ENCODE peak calls at places on chromosomes 13 and 19, in four cellular contexts. T, Q, S and R are unnamed samples.

GRCh38 chr19:8571006-8571411 is 6.2 kb downstream of the MYO1F start:
- DNase-seq in S (no peak), Q (peak; percentile 69), T (peak; percentile 29), R (no peak)

GRCh38 chr19:21699197-21699596 is 68.2 kb downstream of the ZNF100 start:
- DNase-seq in Q (no peak), S (no peak), T (no peak), R (no peak)

GRCh38 chr13:76992548-76993001 is 694 bp downstream of the CLN5 start:
- DNase-seq in S (peak; percentile 48), T (peak; percentile 16), Q (peak; percentile 17), R (no peak)

GRCh38 chr19:35495107-35496064 is 5.1 kb upstream of the KRTDAP start:
- DNase-seq in T (peak; percentile 57), Q (peak; percentile 81), S (peak; percentile 77), R (no peak)

GRCh38 chr19:8387688-8388611 is 2.2 kb upstream of the RAB11B start:
- DNase-seq in S (no peak), T (no peak), Q (peak; percentile 87), R (no peak)

GRCh38 chr19:19642506-19643157 is 825 bp downstream of the GMIP start:
- DNase-seq in S (peak; percentile 29), Q (no peak), T (no peak), R (no peak)

GRCh38 chr19:58204566-58204965 is 21.7 kb downstream of the ZNF274 start:
- DNase-seq in S (no peak), Q (no peak), T (no peak), R (peak; percentile 22)

GRCh38 chr13:24208314-24208713 is 47.8 kb downstream of the SPATA13 start:
- DNase-seq in Q (peak; percentile 46), S (no peak), T (no peak), R (no peak)

GRCh38 chr13:105363747-105364177 is 1171.7 kb downstream of the EFNB2 start:
- DNase-seq in Q (no peak), T (no peak), S (no peak), R (no peak)

GRCh38 chr13:40480915-40481525 is 185.4 kb downstream of the FOXO1 start:
- DNase-seq in Q (no peak), T (no peak), S (peak; percentile 92), R (no peak)

GRCh38 chr13:25699600-25699999 is 327.8 kb downstream of the ATP8A2 start:
- DNase-seq in S (no peak), Q (no peak), T (no peak), R (no peak)

GRCh38 chr19:40800997-40801377 is 2.0 kb downstream of the EGLN2 start:
- DNase-seq in Q (no peak), T (no peak), S (no peak), R (no peak)

GRCh38 chr13:25371608-25372274 is at the start of gene ATP8A2:
- DNase-seq in T (no peak), S (no peak), Q (no peak), R (no peak)

GRCh38 chr19:50728084-50728737 is 5.0 kb downstream of the CLEC11A start:
- DNase-seq in S (no peak), Q (no peak), T (peak; percentile 75), R (no peak)

GRCh38 chr19:54518844-54519243 is 16.2 kb downstream of the LAIR2 start:
- DNase-seq in Q (no peak), T (peak; percentile 8), S (no peak), R (no peak)

GRCh38 chr19:48490980-48491792 is 20.4 kb downstream of the LMTK3 start:
- DNase-seq in S (peak; percentile 80), T (no peak), Q (peak; percentile 73), R (no peak)

GRCh38 chr13:51681037-51681678 is 96.9 kb downstream of the WDFY2 start:
- DNase-seq in T (no peak), Q (peak; percentile 51), S (no peak), R (no peak)

GRCh38 chr13:100244431-100244830 is 155.5 kb downstream of the PCCA start:
- DNase-seq in Q (no peak), T (no peak), S (no peak), R (no peak)

GRCh38 chr19:47619763-47620162 is 10.8 kb downstream of the BICRA start:
- DNase-seq in S (no peak), T (no peak), Q (no peak), R (no peak)

GRCh38 chr13:23547000-23547590 is 23.1 kb upstream of the TNFRSF19 start:
- DNase-seq in Q (no peak), S (no peak), T (peak; percentile 53), R (no peak)

GRCh38 chr13:60612593-60612992 is 215.6 kb downstream of the TDRD3 start:
- DNase-seq in S (no peak), Q (no peak), T (no peak), R (no peak)

GRCh38 chr13:60981407-60981806 is 434.2 kb downstream of the PCDH20 start:
- DNase-seq in S (no peak), T (no peak), Q (no peak), R (no peak)

GRCh38 chr13:95498886-95499285 is 53.6 kb upstream of the CLDN10 start:
- DNase-seq in Q (no peak), S (no peak), T (no peak), R (no peak)

GRCh38 chr13:97222934-97223710 is 989 bp downstream of the MBNL2 start:
- DNase-seq in T (no peak), S (peak; percentile 5), Q (no peak), R (no peak)

GRCh38 chr13:75482070-75482819 is at the start of gene TBC1D4:
- DNase-seq in S (peak; percentile 91), T (peak; percentile 83), Q (peak; percentile 90), R (peak; percentile 89)

GRCh38 chr13:105579821-105580707 is 955.4 kb downstream of the EFNB2 start:
- DNase-seq in Q (no peak), T (no peak), S (no peak), R (no peak)

GRCh38 chr13:25494708-25495411 is 123.1 kb downstream of the ATP8A2 start:
- DNase-seq in Q (no peak), S (no peak), T (no peak), R (no peak)

GRCh38 chr13:100473087-100473486 is 115.5 kb downstream of the GGACT start:
- DNase-seq in T (no peak), S (no peak), Q (no peak), R (no peak)

GRCh38 chr13:40152145-40152544 is 496.7 kb downstream of the COG6 start:
- DNase-seq in T (peak; percentile 13), S (no peak), Q (peak; percentile 63), R (no peak)

GRCh38 chr13:68428292-68428691 is 1198.2 kb upstream of the PCDH9 start:
- DNase-seq in Q (no peak), T (no peak), S (no peak), R (no peak)

GRCh38 chr13:111511805-111512504 is 191.5 kb downstream of the TEX29 start:
- DNase-seq in Q (no peak), T (no peak), S (no peak), R (peak; percentile 65)

GRCh38 chr13:63910406-63910957 is 2494.8 kb upstream of the PCDH20 start:
- DNase-seq in Q (peak; percentile 12), T (no peak), S (no peak), R (no peak)

GRCh38 chr13:106156468-106156867 is 379.0 kb downstream of the EFNB2 start:
- DNase-seq in S (no peak), Q (peak; percentile 57), T (no peak), R (no peak)

GRCh38 chr19:30344446-30345425 is 27.4 kb upstream of the ZNF536 start:
- DNase-seq in S (no peak), T (no peak), Q (peak; percentile 23), R (no peak)

DNA sequence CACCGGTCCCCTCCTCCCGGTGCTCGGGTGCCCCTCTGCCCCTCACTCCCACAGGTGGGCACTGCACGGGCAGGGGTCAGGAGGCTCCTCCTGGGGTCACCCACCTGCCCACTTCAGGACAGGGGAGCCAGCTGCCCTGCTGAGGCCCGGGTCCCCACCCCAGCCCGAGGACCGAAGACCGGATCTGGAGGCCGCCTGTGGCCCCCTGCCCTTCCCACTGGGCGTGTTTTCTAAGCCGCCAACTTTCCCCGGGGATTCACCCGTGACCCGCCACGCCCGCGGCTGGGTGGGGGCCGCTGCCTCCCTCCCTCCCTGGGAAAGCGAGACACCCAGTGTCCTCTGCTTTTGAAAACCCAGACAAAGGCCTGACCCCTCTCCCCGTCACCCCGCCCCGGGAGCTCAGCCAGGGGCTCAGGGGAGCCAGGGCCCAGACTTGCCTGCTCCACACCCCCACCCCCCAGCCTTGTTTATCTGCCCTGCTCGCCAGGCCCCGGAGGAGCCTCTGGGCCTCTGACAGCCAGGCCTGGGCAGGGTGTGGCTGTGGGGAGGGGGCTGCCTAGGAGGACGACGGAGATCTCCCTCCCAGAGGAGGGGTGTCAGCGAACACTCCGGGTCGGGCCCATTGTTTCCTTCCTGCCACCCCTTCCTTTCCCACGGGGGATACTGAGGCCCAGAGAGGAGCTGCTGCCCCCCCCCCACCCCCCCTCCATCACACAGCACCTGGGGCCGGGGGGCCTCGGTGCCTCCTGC is 1.4 kb downstream of the PALM start:
- DNase-seq in T (peak; percentile 67), S (no peak), Q (no peak), R (no peak)
- H3K27ac ChIP-seq in T (peak overlapping the region; percentile 88), S (no peak overlapping the region), Q (no peak overlapping the region), R (peak overlapping the region; percentile 88)

GRCh38 chr19:15290149-15290548 is 42.2 kb downstream of the BRD4 start:
- DNase-seq in S (no peak), Q (no peak), T (no peak), R (no peak)
- H3K27ac ChIP-seq in S (peak overlapping the region; percentile 33), Q (no peak overlapping the region), T (no peak overlapping the region), R (no peak overlapping the region)

DNA sequence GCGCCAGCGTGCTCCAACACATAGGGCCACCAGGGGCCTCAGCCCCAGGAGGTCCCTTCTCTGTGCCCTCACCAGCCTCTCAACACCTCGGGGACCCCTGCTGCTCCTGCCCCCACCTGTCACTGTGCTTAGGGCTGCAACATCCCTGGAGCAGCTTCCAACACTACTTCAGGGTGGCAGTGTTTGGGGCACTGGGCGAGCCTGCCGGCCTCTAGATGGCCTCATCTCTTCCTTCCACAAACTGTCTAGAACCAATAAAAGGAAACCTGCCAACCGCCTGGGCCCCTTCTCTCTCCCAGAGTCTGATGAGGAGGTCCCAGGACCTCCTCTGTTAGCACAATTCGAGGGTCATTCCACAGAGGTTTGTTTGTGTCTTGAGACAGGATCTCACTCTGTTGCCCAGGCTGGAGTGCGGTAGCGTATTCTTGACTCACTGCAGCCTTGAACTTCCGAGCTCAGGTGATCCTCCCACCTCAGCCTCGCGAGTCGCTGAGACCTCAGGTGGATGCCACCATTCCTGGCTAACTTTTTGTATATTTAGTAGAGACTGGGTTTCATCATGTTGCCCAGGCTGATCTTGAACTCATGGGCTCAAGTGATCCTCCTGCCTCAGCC is 10.1 kb upstream of the SHD start:
- DNase-seq in Q (no peak), T (no peak), S (no peak), R (no peak)
- H3K27ac ChIP-seq in Q (no peak overlapping the region), T (no peak overlapping the region), S (no peak overlapping the region), R (no peak overlapping the region)

GRCh38 chr19:46493236-46494114 is 2.2 kb downstream of the PNMA8B start:
- DNase-seq in S (peak; percentile 65), Q (no peak), T (no peak), R (no peak)

GRCh38 chr19:46494115-46494935 is 1.3 kb downstream of the PNMA8B start:
- DNase-seq in Q (no peak), T (no peak), S (no peak), R (no peak)

GRCh38 chr19:46491975-46492682 is 3.5 kb downstream of the PNMA8B start:
- DNase-seq in Q (no peak), T (no peak), S (no peak), R (no peak)

GRCh38 chr19:46490774-46491173 is 4.9 kb downstream of the PNMA8B start:
- DNase-seq in S (no peak), Q (no peak), T (no peak), R (no peak)

DNA sequence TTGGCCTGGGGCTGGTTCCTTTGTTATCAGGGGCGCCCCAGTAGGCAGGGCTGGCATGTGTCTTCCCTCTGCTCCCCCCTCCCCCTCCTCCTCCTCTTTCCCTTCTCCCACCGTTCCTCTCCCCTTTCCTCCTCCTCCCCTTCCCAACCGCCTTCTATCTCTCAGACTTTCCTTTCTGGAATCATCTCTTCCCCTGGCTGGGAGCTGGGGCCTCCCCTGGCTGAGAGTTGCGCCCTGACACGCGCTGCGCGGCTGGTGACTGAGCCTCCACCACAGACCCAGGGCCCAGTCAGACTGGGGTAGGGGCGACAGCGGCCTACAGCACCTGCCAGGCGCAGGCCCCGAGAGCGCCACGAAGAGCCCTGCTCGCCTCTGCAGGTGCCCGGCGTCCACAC is 2.8 kb downstream of the PNMA8B start:
- DNase-seq in Q (no peak), S (peak; percentile 27), T (no peak), R (no peak)
- H3K27ac ChIP-seq in Q (no peak overlapping the region), S (no peak overlapping the region), T (peak overlapping the region; percentile 81), R (no peak overlapping the region)